ENCODE peak calls at places on chromosomes 4 and X, in five cellular contexts. One of them, this sample, is unnamed.

GRCh38 chrX:55524487-55524886 is 34.8 kb upstream of the USP51 start:
- DNase-seq in SK-N-SH: no peak
- DNase-seq in GM23338: peak
- DNase-seq in HEK293T: no peak
- DNase-seq in NCI-H226: no peak
- DNase-seq in this sample: no peak

GRCh38 chr4:145686991-145687390 is 7.0 kb downstream of the C4orf51 start:
- DNase-seq in SK-N-SH: no peak
- DNase-seq in GM23338: peak
- DNase-seq in HEK293T: no peak
- DNase-seq in NCI-H226: no peak
- DNase-seq in this sample: no peak

GRCh38 chrX:56787734-56788152 is 58.7 kb downstream of the NBDY start:
- DNase-seq in SK-N-SH: no peak
- DNase-seq in GM23338: no peak
- DNase-seq in HEK293T: no peak
- DNase-seq in NCI-H226: no peak
- DNase-seq in this sample: no peak

GRCh38 chrX:106959897-106960296 is 39.7 kb downstream of the CLDN2 start:
- DNase-seq in SK-N-SH: no peak
- DNase-seq in GM23338: peak
- DNase-seq in HEK293T: peak
- DNase-seq in NCI-H226: no peak
- DNase-seq in this sample: no peak

GRCh38 chr4:187826725-187827124 is 168.8 kb upstream of the ZFP42 start:
- DNase-seq in SK-N-SH: no peak
- DNase-seq in GM23338: peak
- DNase-seq in HEK293T: peak
- DNase-seq in NCI-H226: no peak
- DNase-seq in this sample: no peak

GRCh38 chrX:107764845-107765608 is 10.6 kb downstream of the TSC22D3 start:
- DNase-seq in SK-N-SH: no peak
- DNase-seq in GM23338: no peak
- DNase-seq in HEK293T: no peak
- DNase-seq in NCI-H226: no peak
- DNase-seq in this sample: no peak

GRCh38 chrX:38638952-38639529 is 77.7 kb downstream of the TSPAN7 start:
- DNase-seq in SK-N-SH: no peak
- DNase-seq in GM23338: no peak
- DNase-seq in HEK293T: no peak
- DNase-seq in NCI-H226: no peak
- DNase-seq in this sample: no peak

GRCh38 chrX:41563881-41564280 is 116.7 kb downstream of the NYX start:
- DNase-seq in SK-N-SH: no peak
- DNase-seq in GM23338: no peak
- DNase-seq in HEK293T: no peak
- DNase-seq in NCI-H226: no peak
- DNase-seq in this sample: no peak

GRCh38 chr4:95050980-95051688 is 293.4 kb downstream of the BMPR1B start:
- DNase-seq in SK-N-SH: no peak
- DNase-seq in GM23338: peak
- DNase-seq in HEK293T: peak
- DNase-seq in NCI-H226: no peak
- DNase-seq in this sample: no peak

GRCh38 chrX:49876750-49877149 is 2.5 kb upstream of the USP27X start:
- DNase-seq in SK-N-SH: peak
- DNase-seq in GM23338: peak
- DNase-seq in HEK293T: peak
- DNase-seq in NCI-H226: peak
- DNase-seq in this sample: peak

GRCh38 chrX:111896148-111896547 is 20.2 kb downstream of the TRPC5OS start:
- DNase-seq in SK-N-SH: no peak
- DNase-seq in GM23338: no peak
- DNase-seq in HEK293T: no peak
- DNase-seq in NCI-H226: no peak
- DNase-seq in this sample: no peak

GRCh38 chr4:124523816-124524215 is 188.7 kb downstream of the ANKRD50 start:
- DNase-seq in SK-N-SH: no peak
- DNase-seq in GM23338: no peak
- DNase-seq in HEK293T: no peak
- DNase-seq in NCI-H226: no peak
- DNase-seq in this sample: no peak

GRCh38 chrX:11666180-11666579 is 460 bp upstream of the ARHGAP6 start:
- DNase-seq in SK-N-SH: peak
- DNase-seq in GM23338: peak
- DNase-seq in HEK293T: peak
- DNase-seq in NCI-H226: no peak
- DNase-seq in this sample: no peak

GRCh38 chrX:78130396-78130795 is 9.1 kb downstream of the TAF9B start:
- DNase-seq in SK-N-SH: no peak
- DNase-seq in GM23338: no peak
- DNase-seq in HEK293T: no peak
- DNase-seq in NCI-H226: no peak
- DNase-seq in this sample: no peak

GRCh38 chrX:128781506-128781905 is 729.3 kb upstream of the ACTRT1 start:
- DNase-seq in SK-N-SH: peak
- DNase-seq in GM23338: peak
- DNase-seq in HEK293T: peak
- DNase-seq in NCI-H226: no peak
- DNase-seq in this sample: peak

GRCh38 chrX:136039968-136040367 is 54.7 kb downstream of the SLC9A6 start:
- DNase-seq in SK-N-SH: no peak
- DNase-seq in GM23338: no peak
- DNase-seq in HEK293T: no peak
- DNase-seq in NCI-H226: no peak
- DNase-seq in this sample: no peak

GRCh38 chr4:5885733-5886132 is 7.2 kb downstream of the CRMP1 start:
- DNase-seq in SK-N-SH: no peak
- DNase-seq in GM23338: no peak
- DNase-seq in HEK293T: no peak
- DNase-seq in NCI-H226: no peak
- DNase-seq in this sample: no peak

GRCh38 chr4:174669278-174669677 is 147.0 kb upstream of the HPGD start:
- DNase-seq in SK-N-SH: no peak
- DNase-seq in GM23338: no peak
- DNase-seq in HEK293T: no peak
- DNase-seq in NCI-H226: peak
- DNase-seq in this sample: no peak

GRCh38 chr4:54165438-54165837 is 63.7 kb upstream of the PDGFRA start:
- DNase-seq in SK-N-SH: no peak
- DNase-seq in GM23338: no peak
- DNase-seq in HEK293T: no peak
- DNase-seq in NCI-H226: peak
- DNase-seq in this sample: no peak

GRCh38 chr4:21921526-21922180 is 26.9 kb downstream of the KCNIP4 start:
- DNase-seq in SK-N-SH: no peak
- DNase-seq in GM23338: peak
- DNase-seq in HEK293T: no peak
- DNase-seq in NCI-H226: peak
- DNase-seq in this sample: no peak

GRCh38 chrX:18885317-18886004 is 98.5 kb downstream of the PHKA2 start:
- DNase-seq in SK-N-SH: no peak
- DNase-seq in GM23338: peak
- DNase-seq in HEK293T: no peak
- DNase-seq in NCI-H226: no peak
- DNase-seq in this sample: no peak

GRCh38 chr4:88110826-88111225 is 47.6 kb downstream of the ABCG2 start:
- DNase-seq in SK-N-SH: no peak
- DNase-seq in GM23338: peak
- DNase-seq in HEK293T: no peak
- DNase-seq in NCI-H226: peak
- DNase-seq in this sample: no peak

GRCh38 chrX:650274-650673 is 19.7 kb downstream of the SHOX start:
- DNase-seq in SK-N-SH: no peak
- DNase-seq in GM23338: no peak
- DNase-seq in HEK293T: no peak
- DNase-seq in NCI-H226: no peak
- DNase-seq in this sample: no peak

GRCh38 chr4:12579172-12579571 is 905.0 kb downstream of the RAB28 start:
- DNase-seq in SK-N-SH: no peak
- DNase-seq in GM23338: no peak
- DNase-seq in HEK293T: no peak
- DNase-seq in NCI-H226: no peak
- DNase-seq in this sample: no peak

GRCh38 chr4:79576480-79576803 is 168.4 kb upstream of the GK2 start:
- DNase-seq in SK-N-SH: peak
- DNase-seq in GM23338: peak
- DNase-seq in HEK293T: peak
- DNase-seq in NCI-H226: no peak
- DNase-seq in this sample: no peak

GRCh38 chrX:148530464-148531077 is 30.2 kb downstream of the AFF2 start:
- DNase-seq in SK-N-SH: no peak
- DNase-seq in GM23338: peak
- DNase-seq in HEK293T: no peak
- DNase-seq in NCI-H226: no peak
- DNase-seq in this sample: peak

GRCh38 chr4:91448668-91449330 is 855.0 kb upstream of the GRID2 start:
- DNase-seq in SK-N-SH: no peak
- DNase-seq in GM23338: peak
- DNase-seq in HEK293T: no peak
- DNase-seq in NCI-H226: peak
- DNase-seq in this sample: no peak

GRCh38 chr4:38590017-38590416 is 74.0 kb upstream of the KLF3 start:
- DNase-seq in SK-N-SH: no peak
- DNase-seq in GM23338: no peak
- DNase-seq in HEK293T: no peak
- DNase-seq in NCI-H226: no peak
- DNase-seq in this sample: no peak

GRCh38 chr4:62709618-62710252 is 1509.6 kb downstream of the ADGRL3 start:
- DNase-seq in SK-N-SH: peak
- DNase-seq in GM23338: peak
- DNase-seq in HEK293T: peak
- DNase-seq in NCI-H226: no peak
- DNase-seq in this sample: no peak